ENCODE peak calls at places on chromosome 3, in ten cellular contexts. X, G, P, R, U, S, J, D, Y and W are unnamed samples.

GRCh38 chr3:159586587-159587202 is 401.9 kb upstream of the IL12A start:
- DNase-seq in S (no peak), D (no peak), U (peak; percentile 15), X (no peak), J (no peak), G (no peak), R (no peak), Y (peak; percentile 63), P (no peak), W (no peak)

GRCh38 chr3:147392083-147392916 is 14.0 kb downstream of the ZIC4 start:
- DNase-seq in G (no peak), Y (no peak), R (no peak), X (no peak), J (no peak), U (no peak), P (no peak), D (peak; percentile 94), S (no peak), W (no peak)

GRCh38 chr3:105518806-105519418 is 152.2 kb downstream of the ALCAM start:
- DNase-seq in P (no peak), S (peak; percentile 28), R (no peak), X (peak; percentile 49), D (no peak), U (peak; percentile 19), G (no peak), Y (peak; percentile 73), J (no peak), W (peak; percentile 21)

GRCh38 chr3:46858996-46859710 is 4.1 kb downstream of the MYL3 start:
- DNase-seq in Y (no peak), S (no peak), U (no peak), G (peak; percentile 28), R (no peak), J (no peak), P (peak; percentile 8), D (peak; percentile 57), X (peak; percentile 28), W (no peak)

GRCh38 chr3:37967252-37967881 is 23.2 kb upstream of the VILL start:
- DNase-seq in R (peak; percentile 77), P (peak; percentile 64), J (no peak), D (peak; percentile 90), S (peak; percentile 50), Y (peak; percentile 65), X (peak; percentile 85), U (peak; percentile 82), G (no peak), W (peak; percentile 55)

GRCh38 chr3:170585937-170586310 is at the start of gene SLC7A14:
- DNase-seq in S (no peak), J (no peak), G (no peak), Y (peak; percentile 21), R (no peak), P (no peak), D (no peak), U (no peak), X (no peak), W (no peak)

GRCh38 chr3:62201438-62202035 is 171.8 kb downstream of the FEZF2 start:
- DNase-seq in R (no peak), G (no peak), X (no peak), J (no peak), D (no peak), S (no peak), P (no peak), U (peak; percentile 16), Y (peak; percentile 51), W (no peak)

GRCh38 chr3:10173095-10173925 is 8.6 kb downstream of the IRAK2 start:
- DNase-seq in R (no peak), D (no peak), G (no peak), X (no peak), U (peak; percentile 31), P (no peak), J (no peak), S (no peak), Y (peak; percentile 61), W (no peak)

GRCh38 chr3:10816019-10816862 is at the start of gene SLC6A11:
- DNase-seq in S (peak; percentile 37), J (no peak), D (peak; percentile 54), R (no peak), G (no peak), X (no peak), U (no peak), P (peak; percentile 18), Y (no peak), W (no peak)

GRCh38 chr3:53938645-53939044 is 47.0 kb upstream of the SELENOK start:
- DNase-seq in S (peak; percentile 20), Y (peak; percentile 52), R (peak; percentile 43), U (peak; percentile 30), J (no peak), P (no peak), X (peak; percentile 68), D (no peak), G (no peak), W (peak; percentile 58)

GRCh38 chr3:136982520-136983138 is 24.8 kb downstream of the IL20RB start:
- DNase-seq in G (no peak), X (no peak), J (no peak), D (no peak), R (no peak), S (no peak), U (no peak), Y (no peak), P (no peak), W (no peak)

GRCh38 chr3:14791343-14791945 is 27.3 kb upstream of the FGD5 start:
- DNase-seq in D (peak; percentile 93), P (peak; percentile 64), Y (peak; percentile 12), G (peak; percentile 71), R (peak; percentile 70), X (peak; percentile 87), U (peak; percentile 76), J (no peak), S (peak; percentile 67), W (peak; percentile 60)

GRCh38 chr3:66722675-66723074 is 221.9 kb upstream of the LRIG1 start:
- DNase-seq in R (no peak), Y (peak; percentile 95), X (peak; percentile 60), P (peak; percentile 68), U (no peak), S (no peak), D (no peak), J (no peak), G (no peak), W (no peak)

GRCh38 chr3:93973160-93974126 is at the start of gene PROS1:
- DNase-seq in D (peak; percentile 95), U (peak; percentile 50), R (peak; percentile 69), J (peak; percentile 94), P (peak; percentile 84), Y (peak; percentile 68), S (peak; percentile 65), X (peak; percentile 87), G (peak; percentile 66), W (peak; percentile 86)
- TF ChIP-seq POLR2A in D (no peak), U (peak; percentile 69), R (no peak), J (no peak), P (peak; percentile 17), Y (no peak), S (no peak), X (no peak), G (no peak), W (peak; percentile 46)

GRCh38 chr3:158091526-158091925 is 14.7 kb downstream of the SHOX2 start:
- DNase-seq in Y (peak; percentile 49), P (no peak), S (no peak), D (no peak), G (no peak), J (no peak), U (peak; percentile 28), R (no peak), X (no peak), W (no peak)
- TF ChIP-seq CTCF in Y (peak; percentile 45), P (no peak), S (no peak), D (no peak), G (no peak), J (no peak), U (peak; percentile 56), R (no peak), X (peak; percentile 24), W (no peak)

GRCh38 chr3:195896361-195897080 is 11.8 kb downstream of the TNK2 start:
- DNase-seq in G (no peak), S (no peak), J (no peak), R (no peak), Y (peak; percentile 83), D (no peak), P (peak; percentile 45), U (no peak), X (no peak), W (no peak)

GRCh38 chr3:195897853-195898415 is 10.4 kb downstream of the TNK2 start:
- DNase-seq in D (no peak), X (no peak), G (no peak), R (no peak), U (no peak), J (no peak), Y (no peak), P (no peak), S (no peak), W (no peak)

GRCh38 chr3:195897081-195897852 is 11.1 kb downstream of the TNK2 start:
- DNase-seq in Y (peak; percentile 74), U (peak; percentile 29), S (no peak), X (no peak), J (no peak), R (no peak), G (no peak), D (no peak), P (peak; percentile 64), W (no peak)

GRCh38 chr3:195895078-195895899 is 13.1 kb downstream of the TNK2 start:
- DNase-seq in X (peak; percentile 81), S (no peak), G (no peak), R (peak; percentile 52), J (no peak), D (no peak), Y (peak; percentile 11), P (peak; percentile 46), U (peak; percentile 75), W (no peak)

GRCh38 chr3:195895900-195896360 is 12.4 kb downstream of the TNK2 start:
- DNase-seq in G (no peak), P (peak; percentile 54), Y (no peak), R (peak; percentile 66), S (no peak), U (peak; percentile 41), D (peak; percentile 95), X (peak; percentile 85), J (no peak), W (peak; percentile 33)
- H3K4me3 ChIP-seq in G (peak overlapping the region; percentile 84), P (peak overlapping the region; percentile 62), Y (peak overlapping the region; percentile 57), R (peak overlapping the region; percentile 68), S (peak overlapping the region; percentile 48), U (peak overlapping the region; percentile 77), D (peak overlapping the region; percentile 37), X (peak overlapping the region; percentile 66), J (peak overlapping the region; percentile 64), W (peak overlapping the region; percentile 88)

DNA sequence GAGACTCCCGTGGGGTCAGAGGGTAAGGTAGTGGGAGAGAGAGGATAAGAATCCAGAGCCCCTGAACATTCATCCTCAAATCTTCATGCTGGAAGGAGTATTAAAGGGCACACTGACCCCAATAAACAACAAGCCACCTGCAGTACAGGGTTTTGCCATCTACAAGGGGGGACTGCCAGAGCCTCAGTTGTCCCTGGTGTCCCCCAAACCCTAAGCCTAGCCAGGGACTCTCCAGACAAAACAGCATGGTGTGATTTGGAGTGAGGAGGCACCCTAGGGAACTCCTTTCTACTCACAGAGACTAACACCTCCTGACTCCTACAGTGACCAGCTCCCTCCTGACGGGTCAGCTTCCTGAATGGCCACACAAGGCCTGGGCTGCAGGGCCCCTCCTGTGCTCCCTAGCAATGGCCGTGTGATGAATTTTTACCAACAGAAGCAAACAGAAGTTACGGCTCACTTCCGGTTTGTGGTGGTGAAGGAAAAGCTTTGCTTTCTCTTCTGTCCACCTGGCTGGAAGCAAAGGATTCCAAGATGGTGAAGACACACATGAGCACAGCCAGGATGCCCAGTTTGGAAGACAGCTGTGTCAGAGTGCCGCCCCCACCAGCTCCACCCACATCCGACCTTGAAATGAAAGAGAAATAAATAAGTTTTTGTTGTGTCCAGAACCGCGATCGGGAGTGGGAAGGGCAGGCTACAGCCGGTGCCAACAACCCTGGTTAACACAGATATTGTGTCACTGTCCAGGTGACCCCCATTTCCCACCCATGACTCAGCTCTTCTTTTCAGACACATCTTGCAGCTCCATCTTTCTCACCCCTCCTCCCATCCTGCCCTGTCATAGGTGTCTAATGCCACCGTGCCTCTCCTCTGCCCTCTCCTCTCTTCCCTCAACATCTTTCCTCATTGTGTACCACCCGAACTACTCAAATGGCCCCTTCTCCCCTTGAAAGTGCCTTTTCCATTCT is 69.6 kb upstream of the ATP13A3 start:
- DNase-seq in X (no peak), Y (peak; percentile 50), R (no peak), D (no peak), P (no peak), G (no peak), S (no peak), U (no peak), J (no peak), W (no peak)
- TF ChIP-seq POLR2A in X (no peak), Y (no peak), R (no peak), D (no peak), P (no peak), G (no peak), S (no peak), U (no peak), J (no peak), W (no peak)